ENCODE peak calls at places on chromosomes 5 and 9, in four cellular contexts. G is cardiac septum; F is stimulated activated effector memory CD8-positive, alpha-beta T cell treated with anti-CD3 and anti-CD28 coated beads, Interleukin-12 subunit alpha, Interleukin-12 subunit beta, amount 100 ng/mL, for 72 hours; B is germinal center. J is an unnamed sample.

GRCh38 chr9:137438591-137439157 is 2.5 kb downstream of the ENTPD8 start:
- DNase-seq in B (no peak), F (no peak), G (peak), J (no peak)

GRCh38 chr5:157471709-157472108 is 11.7 kb downstream of the NIPAL4 start:
- DNase-seq in F (no peak), G (no peak), B (peak), J (peak)

GRCh38 chr9:75616841-75617566 is 273.5 kb upstream of the PCSK5 start:
- DNase-seq in B (no peak), F (no peak), G (no peak), J (no peak)

GRCh38 chr9:109556061-109556460 is 58.0 kb upstream of the PTPN3 start:
- DNase-seq in F (no peak), B (no peak), G (no peak), J (no peak)

GRCh38 chr5:374631-375335 is 53.3 kb downstream of the AHRR start:
- DNase-seq in F (peak), G (peak), B (no peak), J (no peak)

GRCh38 chr5:16550316-16550952 is 66.4 kb downstream of the RETREG1 start:
- DNase-seq in G (no peak), B (peak), F (peak), J (peak)

GRCh38 chr9:97740848-97741821 is 44.0 kb upstream of the XPA start:
- DNase-seq in G (peak), F (peak), B (peak), J (no peak)

GRCh38 chr5:29796018-29796417 is 1397.5 kb upstream of the CDH6 start:
- DNase-seq in G (no peak), B (no peak), F (no peak), J (no peak)

GRCh38 chr9:25396828-25397227 is 281.4 kb downstream of the TUSC1 start:
- DNase-seq in F (no peak), B (no peak), G (no peak), J (no peak)

GRCh38 chr5:141883184-141883947 is 5.2 kb upstream of the PCDH1 start:
- DNase-seq in G (no peak), F (no peak), B (no peak), J (no peak)

GRCh38 chr5:141811287-141812155 is 66.7 kb downstream of the PCDH1 start:
- DNase-seq in B (peak), F (peak), G (no peak), J (peak)

GRCh38 chr5:16935271-16936149 is 578 bp downstream of the MYO10 start:
- DNase-seq in B (peak), F (peak), G (peak), J (no peak)

GRCh38 chr9:97237311-97237786 is 70.1 kb upstream of the CCDC180 start:
- DNase-seq in B (no peak), F (no peak), G (no peak), J (no peak)

GRCh38 chr9:5835808-5836207 is 2.9 kb upstream of the ERMP1 start:
- DNase-seq in F (no peak), B (no peak), G (no peak), J (no peak)

GRCh38 chr9:94891183-94891582 is 164.7 kb downstream of the AOPEP start:
- DNase-seq in F (no peak), B (no peak), G (no peak), J (no peak)

GRCh38 chr9:90137824-90138223 is 504.8 kb downstream of the DIRAS2 start:
- DNase-seq in B (no peak), G (no peak), F (no peak), J (no peak)

GRCh38 chr5:36374275-36374862 is 72.7 kb upstream of the RANBP3L start:
- DNase-seq in F (no peak), G (no peak), B (no peak), J (no peak)

GRCh38 chr5:149038336-149039075 is 24.4 kb downstream of the SH3TC2 start:
- DNase-seq in G (no peak), F (no peak), B (no peak), J (no peak)

GRCh38 chr9:84107995-84108394 is 127.4 kb downstream of the RMI1 start:
- DNase-seq in B (no peak), G (no peak), F (no peak), J (no peak)

GRCh38 chr5:170469414-170469813 is 34.4 kb upstream of the KCNIP1 start:
- DNase-seq in G (no peak), B (no peak), F (no peak), J (no peak)

GRCh38 chr9:133991211-133991921 is 758 bp downstream of the VAV2 start:
- DNase-seq in F (no peak), B (no peak), G (no peak), J (no peak)

GRCh38 chr5:154249786-154250185 is 59.3 kb downstream of the GALNT10 start:
- DNase-seq in F (no peak), G (no peak), B (no peak), J (no peak)

GRCh38 chr5:132387649-132388117 is 18.2 kb downstream of the SLC22A5 start:
- DNase-seq in G (no peak), F (no peak), B (no peak), J (no peak)

GRCh38 chr9:77163889-77164288 is 13.4 kb upstream of the VPS13A start:
- DNase-seq in G (no peak), B (no peak), F (no peak), J (no peak)

GRCh38 chr9:89635007-89635742 is 30.4 kb downstream of the GADD45G start:
- DNase-seq in G (no peak), F (no peak), B (no peak), J (no peak)

GRCh38 chr5:170641589-170642031 is 137.8 kb downstream of the KCNIP1 start:
- DNase-seq in B (no peak), F (no peak), G (peak), J (no peak)

GRCh38 chr9:27189426-27189825 is 80.4 kb downstream of the TEK start:
- DNase-seq in B (no peak), G (no peak), F (no peak), J (no peak)

GRCh38 chr5:166251786-166252185 is 2039.7 kb upstream of the WWC1 start:
- DNase-seq in F (no peak), G (no peak), B (no peak), J (no peak)

GRCh38 chr9:24936117-24936516 is 390.4 kb upstream of the IZUMO3 start:
- DNase-seq in F (no peak), G (no peak), B (no peak), J (peak)

GRCh38 chr5:145941677-145942130 is 5.3 kb downstream of the SH3RF2 start:
- DNase-seq in F (no peak), B (no peak), G (no peak), J (no peak)

GRCh38 chr5:145554399-145554798 is 280.7 kb downstream of the PRELID2 start:
- DNase-seq in B (no peak), G (no peak), F (no peak), J (no peak)

GRCh38 chr9:72338631-72339030 is 26.4 kb downstream of the ZFAND5 start:
- DNase-seq in B (no peak), F (no peak), G (no peak), J (no peak)

J was measured in OCI-LY7.